ENCODE peak calls at places on chromosomes 3 and 15, in seven cellular contexts. W is body of pancreas, V is lower lobe of right lung, Q is transverse colon, C is cardiac fibroblast, U is epithelial cell of proximal tubule, Z is SJSA1. F is an unnamed sample.

GRCh38 chr3:10196389-10197052 is 31.8 kb downstream of the IRAK2 start:
- DNase-seq in W (no peak), V (no peak), Q (peak; percentile 33), C (peak; percentile 99), U (no peak), Z (no peak), F (peak; percentile 94)

GRCh38 chr3:107588217-107588616 is 65.5 kb downstream of the BBX start:
- DNase-seq in W (no peak), V (no peak), Q (no peak), C (no peak), U (no peak), Z (no peak), F (no peak)

GRCh38 chr3:100427694-100428093 is 26.4 kb downstream of the LNP1 start:
- DNase-seq in W (peak; percentile 16), V (no peak), Q (no peak), C (no peak), U (no peak), Z (no peak), F (no peak)

GRCh38 chr3:175477651-175478224 is 618.6 kb downstream of the NAALADL2 start:
- DNase-seq in W (no peak), V (no peak), Q (no peak), C (no peak), U (no peak), Z (no peak), F (no peak)

GRCh38 chr3:24830230-24831152 is 335.8 kb upstream of the THRB start:
- DNase-seq in W (no peak), V (peak; percentile 47), Q (peak; percentile 8), C (no peak), U (no peak), Z (no peak), F (no peak)

GRCh38 chr15:69929905-69930630 is 167.6 kb downstream of the TLE3 start:
- DNase-seq in W (no peak), V (no peak), Q (no peak), C (no peak), U (no peak), Z (no peak), F (no peak)

GRCh38 chr3:141081141-141081795 is 30.1 kb downstream of the SPSB4 start:
- DNase-seq in W (no peak), V (no peak), Q (no peak), C (no peak), U (no peak), Z (no peak), F (no peak)

GRCh38 chr15:101062471-101063171 is 143.5 kb downstream of the LRRK1 start:
- DNase-seq in W (no peak), V (no peak), Q (peak; percentile 18), C (no peak), U (no peak), Z (no peak), F (no peak)

GRCh38 chr15:62928996-62929350 is 113.6 kb upstream of the TPM1 start:
- DNase-seq in W (no peak), V (no peak), Q (no peak), C (peak; percentile 89), U (peak; percentile 61), Z (no peak), F (peak; percentile 71)

GRCh38 chr3:38588276-38588971 is 61.1 kb downstream of the SCN5A start:
- DNase-seq in W (no peak), V (peak; percentile 32), Q (peak; percentile 2), C (no peak), U (no peak), Z (no peak), F (no peak)

GRCh38 chr3:82293435-82293834 is 532.0 kb upstream of the GBE1 start:
- DNase-seq in W (no peak), V (no peak), Q (no peak), C (no peak), U (no peak), Z (no peak), F (no peak)

GRCh38 chr15:87597346-87598052 is 659.0 kb downstream of the NTRK3 start:
- DNase-seq in W (no peak), V (no peak), Q (no peak), C (no peak), U (no peak), Z (no peak), F (no peak)

GRCh38 chr3:42117175-42118008 is 26.2 kb downstream of the TRAK1 start:
- DNase-seq in W (peak; percentile 30), V (peak; percentile 69), Q (peak; percentile 42), C (peak; percentile 81), U (no peak), Z (peak; percentile 78), F (no peak)

GRCh38 chr3:160981217-160981938 is 123.8 kb downstream of the B3GALNT1 start:
- DNase-seq in W (peak; percentile 63), V (peak; percentile 35), Q (no peak), C (peak; percentile 69), U (no peak), Z (no peak), F (peak; percentile 23)

GRCh38 chr3:116263842-116264545 is 181.3 kb downstream of the LSAMP start:
- DNase-seq in W (peak; percentile 3), V (no peak), Q (no peak), C (peak; percentile 18), U (no peak), Z (no peak), F (peak; percentile 11)

GRCh38 chr15:85865070-85865684 is 70.5 kb upstream of the KLHL25 start:
- DNase-seq in W (peak; percentile 8), V (no peak), Q (peak; percentile 17), C (peak; percentile 60), U (no peak), Z (peak; percentile 33), F (no peak)

GRCh38 chr15:82047493-82048446 is 2.0 kb upstream of the MEX3B start:
- DNase-seq in W (peak; percentile 8), V (no peak), Q (no peak), C (peak; percentile 43), U (no peak), Z (no peak), F (no peak)

GRCh38 chr15:82051664-82052063 is 5.8 kb upstream of the MEX3B start:
- DNase-seq in W (no peak), V (no peak), Q (no peak), C (peak; percentile 66), U (no peak), Z (peak; percentile 80), F (peak; percentile 21)

GRCh38 chr15:82048809-82049208 is 3.0 kb upstream of the MEX3B start:
- DNase-seq in W (no peak), V (no peak), Q (no peak), C (no peak), U (no peak), Z (no peak), F (no peak)

GRCh38 chr15:82056900-82057825 is 11.3 kb upstream of the MEX3B start:
- DNase-seq in W (no peak), V (no peak), Q (no peak), C (no peak), U (no peak), Z (no peak), F (no peak)

DNA sequence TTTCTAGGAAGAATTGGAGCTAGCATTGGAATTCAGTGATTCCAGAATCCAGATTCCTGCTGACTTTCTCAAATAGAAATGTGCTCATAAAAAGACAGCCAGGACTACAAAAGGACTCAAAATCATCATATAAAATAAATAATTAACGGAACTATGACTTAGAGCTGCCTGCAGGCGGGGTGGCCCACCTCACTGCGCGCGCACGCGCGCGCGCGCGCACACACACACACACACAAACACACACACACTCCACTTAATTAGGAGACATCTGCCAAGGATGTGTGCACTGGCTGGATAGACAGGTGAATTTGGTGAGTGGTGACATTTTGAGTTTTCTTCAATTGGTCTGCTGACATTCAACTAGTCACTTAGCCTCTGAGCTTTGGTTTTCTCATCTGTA is 6.9 kb upstream of the MEX3B start:
- DNase-seq in W (no peak), V (no peak), Q (no peak), C (no peak), U (no peak), Z (no peak), F (no peak)
- H3K4me3 ChIP-seq in W (no peak overlapping the region), V (no peak overlapping the region), Q (no peak overlapping the region), C (no peak overlapping the region), U (no peak overlapping the region), Z (no peak overlapping the region), F (no peak overlapping the region)

DNA sequence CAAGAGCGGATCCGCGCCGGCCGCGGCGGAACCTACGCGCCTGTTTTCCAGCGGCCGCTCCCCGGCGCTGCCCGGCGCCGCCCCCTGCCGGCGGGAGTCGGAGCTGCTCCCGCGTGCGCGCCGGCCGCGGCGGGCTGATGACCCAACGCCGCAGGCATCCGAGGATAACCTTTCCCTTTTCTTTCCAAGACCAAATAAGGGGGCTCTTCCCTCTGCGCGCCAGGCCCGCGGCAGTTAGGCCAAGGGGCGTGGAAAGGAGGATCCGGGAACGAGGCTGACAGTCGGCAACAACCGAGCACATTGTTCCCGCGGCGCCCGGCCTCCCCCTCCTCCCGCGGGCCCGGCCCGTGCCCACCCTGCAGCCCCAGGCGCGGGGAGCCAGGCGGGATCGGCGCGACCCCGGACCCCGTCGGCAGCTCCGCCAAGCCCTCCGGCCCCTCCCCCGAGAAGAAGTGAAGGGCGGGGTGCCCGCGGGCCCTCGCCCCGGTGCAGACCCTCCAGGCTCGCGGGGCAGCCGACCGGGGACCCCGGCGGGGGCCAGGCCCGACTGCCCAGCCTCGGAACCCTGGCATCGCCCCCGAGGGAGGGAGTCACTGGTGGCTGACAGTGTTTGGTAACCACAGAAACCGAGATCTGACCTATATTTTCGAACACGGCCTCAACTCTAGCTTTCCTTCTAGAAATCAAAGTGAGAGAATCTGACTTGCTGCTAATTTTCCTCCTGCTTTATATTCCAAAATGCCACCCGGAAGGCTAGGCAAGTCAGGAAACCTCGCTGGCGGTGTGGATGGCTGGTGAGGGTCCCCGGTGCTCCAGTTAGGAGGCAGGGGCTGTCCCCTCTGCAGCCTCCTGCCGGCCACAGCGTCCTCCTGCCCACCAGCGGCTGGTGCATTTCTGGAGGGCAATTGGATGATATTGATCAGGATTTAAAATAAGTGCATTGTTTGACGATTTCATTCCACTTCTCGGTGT is 45.6 kb upstream of the SYNM start:
- DNase-seq in W (peak; percentile 57), V (peak; percentile 76), Q (peak; percentile 71), C (peak; percentile 83), U (no peak), Z (peak; percentile 93), F (peak; percentile 61)
- H3K4me3 ChIP-seq in W (no peak overlapping the region), V (peak overlapping the region; percentile 57), Q (peak overlapping the region; percentile 47), C (peak overlapping the region; percentile 56), U (peak overlapping the region; percentile 58), Z (peak overlapping the region; percentile 48), F (peak overlapping the region; percentile 56)

GRCh38 chr15:78054518-78054917 is 23.0 kb downstream of the TBC1D2B start:
- DNase-seq in W (no peak), V (no peak), Q (no peak), C (no peak), U (no peak), Z (no peak), F (no peak)
- H3K4me3 ChIP-seq in W (no peak overlapping the region), V (no peak overlapping the region), Q (no peak overlapping the region), C (no peak overlapping the region), U (no peak overlapping the region), Z (no peak overlapping the region), F (no peak overlapping the region)

DNA sequence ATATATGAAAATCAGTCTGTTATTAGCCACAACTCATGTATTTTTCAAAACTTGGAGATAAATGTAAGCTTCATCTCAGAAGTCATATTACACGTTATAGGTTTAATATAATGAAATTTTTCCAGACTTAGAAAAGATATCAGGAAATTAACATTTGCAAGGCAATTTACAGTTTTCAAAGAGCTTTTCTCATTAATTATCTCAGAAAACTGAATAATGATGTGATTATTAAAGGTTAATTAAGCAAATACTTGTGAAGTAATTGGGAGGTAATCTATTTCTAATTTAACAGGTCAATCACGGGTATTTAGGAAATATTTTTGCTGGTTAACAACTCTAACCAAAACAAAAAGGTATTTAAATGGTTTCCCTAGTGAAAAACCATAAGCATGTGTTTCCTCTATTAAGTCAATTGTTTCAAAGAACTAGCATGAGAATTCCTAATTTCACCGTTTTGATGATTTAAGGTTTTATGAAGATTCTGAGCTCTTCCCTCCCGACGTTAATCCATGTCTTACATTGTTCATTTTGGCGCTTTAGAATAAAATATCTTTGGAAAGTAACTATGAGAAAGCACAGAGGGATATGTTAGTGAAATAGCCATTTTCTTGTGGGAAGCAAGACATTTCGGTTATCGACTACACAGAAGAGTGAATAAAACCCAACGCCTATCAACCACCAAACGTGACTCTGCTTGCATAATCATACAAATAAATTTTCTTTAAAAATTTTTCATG is 1.5 kb upstream of the NEO1 start:
- DNase-seq in W (no peak), V (no peak), Q (no peak), C (peak; percentile 1), U (no peak), Z (no peak), F (no peak)
- H3K4me3 ChIP-seq in W (no peak overlapping the region), V (peak overlapping the region; percentile 72), Q (peak overlapping the region; percentile 98), C (no peak overlapping the region), U (peak overlapping the region; percentile 85), Z (peak overlapping the region; percentile 94), F (peak overlapping the region; percentile 81)